ENCODE peak calls at places on chromosomes 4 and X, in four cellular contexts. X, K, F and B are unnamed samples.

GRCh38 chrX:24682739-24683432 is 10.8 kb upstream of the POLA1 start:
- ATAC-seq in X (no peak), K (no peak), F (no peak), B (no peak)

GRCh38 chr4:139617702-139618490 is 47.7 kb upstream of the MGST2 start:
- ATAC-seq in X (peak), K (peak), F (no peak), B (no peak)

GRCh38 chr4:180811556-180811955 is 1431.6 kb upstream of the TENM3 start:
- ATAC-seq in X (no peak), K (no peak), F (no peak), B (no peak)

GRCh38 chrX:118062048-118062789 is 54.4 kb downstream of the KLHL13 start:
- ATAC-seq in X (no peak), K (no peak), F (no peak), B (no peak)

GRCh38 chr4:111210576-111210975 is 587.7 kb upstream of the PITX2 start:
- ATAC-seq in X (no peak), K (no peak), F (no peak), B (no peak)

GRCh38 chr4:40698733-40699132 is 51.0 kb upstream of the NSUN7 start:
- ATAC-seq in X (no peak), K (no peak), F (no peak), B (no peak)

GRCh38 chr4:147874109-147874508 is 142.2 kb downstream of the ARHGAP10 start:
- ATAC-seq in X (no peak), K (no peak), F (no peak), B (no peak)

GRCh38 chr4:140098481-140099132 is 55.4 kb downstream of the MAML3 start:
- ATAC-seq in X (no peak), K (no peak), F (no peak), B (no peak)

GRCh38 chr4:147110968-147111367 is 165.3 kb upstream of the TTC29 start:
- ATAC-seq in X (no peak), K (no peak), F (no peak), B (no peak)

GRCh38 chr4:87054900-87055299 is 120.1 kb downstream of the AFF1 start:
- ATAC-seq in X (no peak), K (no peak), F (no peak), B (peak)
- H3K27ac ChIP-seq in X (no peak), K (no peak), F (peak), B (peak)

GRCh38 chrX:111877681-111878080 is 1.7 kb downstream of the TRPC5OS start:
- ATAC-seq in X (no peak), K (no peak), F (no peak), B (no peak)
- TF ChIP-seq EP300 in X (no peak), K (no peak), F (no peak), B (no peak)

DNA sequence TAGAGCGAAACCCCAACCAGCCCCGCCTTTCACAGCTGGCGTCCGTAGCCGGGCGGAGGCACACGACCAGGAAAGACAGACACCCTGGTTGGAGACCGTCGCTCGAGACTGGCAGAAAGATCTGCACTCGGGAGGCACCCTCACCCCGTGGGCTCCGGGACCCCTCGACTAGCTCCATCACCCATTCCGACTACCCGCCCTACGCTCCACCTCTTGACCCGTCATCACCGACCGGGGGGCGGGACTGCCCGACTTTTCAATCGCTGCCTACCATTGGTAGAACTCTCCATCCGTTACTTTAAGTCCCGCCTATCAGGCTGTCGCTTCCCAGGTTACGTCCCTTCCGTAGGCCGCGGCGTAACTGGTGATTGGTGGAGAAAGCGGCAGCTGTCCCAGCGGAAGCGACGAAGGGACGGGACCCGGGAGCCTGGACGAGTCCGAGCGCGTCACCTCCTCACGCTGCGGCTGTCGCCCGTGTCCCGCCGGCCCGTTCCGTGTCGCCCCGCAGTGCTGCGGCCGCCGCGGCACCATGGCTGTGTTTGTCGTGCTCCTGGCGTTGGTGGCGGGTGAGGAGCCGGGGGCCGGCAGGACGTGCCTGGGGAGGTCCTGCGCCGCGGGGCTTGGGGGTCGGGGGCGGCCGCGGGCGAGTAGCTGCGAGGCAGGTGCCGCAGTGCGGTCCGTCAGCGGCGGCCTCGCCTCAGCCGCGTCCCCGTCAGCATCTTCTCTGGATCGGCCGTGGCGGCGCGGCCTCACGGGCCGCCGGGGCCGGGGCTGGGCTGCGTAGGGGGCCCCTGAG is at the start of gene ATP6AP2:
- ATAC-seq in X (peak), K (peak), F (peak), B (peak)
- H3K27ac ChIP-seq in X (peak), K (peak), F (peak), B (peak)

GRCh38 chrX:39688576-39689373 is 409.0 kb downstream of the BCOR start:
- ATAC-seq in X (peak), K (peak), F (peak), B (peak)
- TF ChIP-seq EP300 in X (no peak), K (no peak), F (no peak), B (no peak)

GRCh38 chr4:84937381-84937977 is 29.0 kb downstream of the WDFY3 start:
- ATAC-seq in X (no peak), K (no peak), F (no peak), B (no peak)
- H3K27ac ChIP-seq in X (no peak), K (no peak), F (no peak), B (peak)

DNA sequence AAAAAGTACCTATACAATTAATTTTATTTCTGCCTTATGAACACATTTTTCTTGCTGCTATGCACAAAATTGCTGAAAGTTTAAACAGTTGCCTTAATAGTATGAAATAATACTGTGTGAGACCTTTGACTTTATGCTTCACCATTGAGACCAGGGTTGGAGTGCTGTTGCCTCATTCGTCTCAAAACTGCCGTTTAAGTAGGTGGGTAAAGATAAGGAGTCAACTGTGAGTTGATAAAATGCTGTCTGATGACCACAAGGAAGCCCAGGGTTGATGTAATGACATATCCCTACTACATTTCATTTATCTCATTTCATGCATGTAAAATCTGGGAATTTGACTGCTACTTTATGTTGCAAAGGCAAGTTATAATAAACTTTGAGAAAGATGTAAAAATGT is 23.4 kb downstream of the STK26 start:
- ATAC-seq in X (no peak), K (no peak), F (no peak), B (no peak)
- TF ChIP-seq EP300 in X (no peak), K (no peak), F (no peak), B (no peak)

GRCh38 chrX:42804524-42804923 is 26.6 kb upstream of the PPP1R2C start:
- ATAC-seq in X (no peak), K (no peak), F (no peak), B (no peak)

GRCh38 chrX:42797646-42798045 is 19.7 kb upstream of the PPP1R2C start:
- ATAC-seq in X (no peak), K (no peak), F (no peak), B (no peak)

GRCh38 chrX:42807393-42807792 is 29.4 kb upstream of the PPP1R2C start:
- ATAC-seq in X (no peak), K (no peak), F (no peak), B (no peak)

GRCh38 chrX:42803320-42803719 is 25.4 kb upstream of the PPP1R2C start:
- ATAC-seq in X (no peak), K (no peak), F (peak), B (no peak)
- H3K27ac ChIP-seq in X (no peak), K (no peak), F (no peak), B (no peak)

DNA sequence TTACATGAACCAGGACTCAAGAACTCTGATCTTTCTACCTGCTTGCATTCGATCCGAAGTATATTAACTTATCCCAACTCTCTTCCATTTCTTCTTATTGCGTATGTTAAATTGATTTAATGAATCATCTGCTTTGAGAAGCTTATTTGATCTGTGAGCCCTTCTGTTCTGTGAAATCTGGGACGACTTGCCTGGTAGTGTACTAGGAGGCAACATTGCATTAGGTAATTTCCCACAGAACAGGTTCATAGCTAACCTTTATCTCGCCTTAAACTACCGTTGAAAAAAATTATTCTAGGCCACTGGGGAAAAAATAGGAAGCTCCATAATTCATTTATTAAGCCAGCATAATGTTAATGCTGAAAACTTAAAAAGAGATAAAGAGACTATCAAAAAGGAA is 67.2 kb upstream of the MAB21L2 start:
- ATAC-seq in X (no peak), K (no peak), F (no peak), B (no peak)
- TF ChIP-seq EP300 in X (no peak), K (no peak), F (no peak), B (no peak)